ENCODE peak calls at places on chromosome 7, in ten cellular contexts. One of them, this sample, is unnamed.

GRCh38 chr7:42144253-42145002 is 92.6 kb downstream of the GLI3 start:
- DNase-seq in skeletal muscle cell: no peak
- DNase-seq in KG1: no peak
- DNase-seq in neural progenitor cell: no peak
- DNase-seq in progenitor cell of endocrine pancreas: no peak
- DNase-seq in IMR-90: peak
- DNase-seq in stimulated activated CD4-positive, alpha-beta T cell treated with anti-CD3 and anti-CD28 coated beads, Interleukin-1b, Interleukin-23, amount 100 ng/mL, for 24 hours: no peak
- DNase-seq in left ventricle myocardium superior: no peak
- DNase-seq in astrocyte of the spinal cord: peak
- DNase-seq in AML-193: no peak
- DNase-seq in this sample: no peak

GRCh38 chr7:42274052-42274451 is 37.0 kb upstream of the GLI3 start:
- DNase-seq in skeletal muscle cell: no peak
- DNase-seq in KG1: no peak
- DNase-seq in neural progenitor cell: no peak
- DNase-seq in progenitor cell of endocrine pancreas: no peak
- DNase-seq in IMR-90: peak
- DNase-seq in stimulated activated CD4-positive, alpha-beta T cell treated with anti-CD3 and anti-CD28 coated beads, Interleukin-1b, Interleukin-23, amount 100 ng/mL, for 24 hours: no peak
- DNase-seq in left ventricle myocardium superior: no peak
- DNase-seq in astrocyte of the spinal cord: peak
- DNase-seq in AML-193: no peak
- DNase-seq in this sample: no peak

GRCh38 chr7:129072410-129073063 is 17.6 kb upstream of the TNPO3 start:
- DNase-seq in skeletal muscle cell: no peak
- DNase-seq in KG1: no peak
- DNase-seq in neural progenitor cell: no peak
- DNase-seq in progenitor cell of endocrine pancreas: no peak
- DNase-seq in IMR-90: no peak
- DNase-seq in stimulated activated CD4-positive, alpha-beta T cell treated with anti-CD3 and anti-CD28 coated beads, Interleukin-1b, Interleukin-23, amount 100 ng/mL, for 24 hours: no peak
- DNase-seq in left ventricle myocardium superior: no peak
- DNase-seq in astrocyte of the spinal cord: no peak
- DNase-seq in AML-193: peak
- DNase-seq in this sample: no peak

GRCh38 chr7:98217623-98218582 is 6.7 kb downstream of the BHLHA15 start:
- DNase-seq in skeletal muscle cell: no peak
- DNase-seq in KG1: peak
- DNase-seq in neural progenitor cell: peak
- DNase-seq in progenitor cell of endocrine pancreas: no peak
- DNase-seq in IMR-90: no peak
- DNase-seq in stimulated activated CD4-positive, alpha-beta T cell treated with anti-CD3 and anti-CD28 coated beads, Interleukin-1b, Interleukin-23, amount 100 ng/mL, for 24 hours: no peak
- DNase-seq in left ventricle myocardium superior: no peak
- DNase-seq in astrocyte of the spinal cord: no peak
- DNase-seq in AML-193: peak
- DNase-seq in this sample: peak

GRCh38 chr7:127632276-127632910 is 14.5 kb upstream of the PAX4 start:
- DNase-seq in skeletal muscle cell: peak
- DNase-seq in KG1: no peak
- DNase-seq in neural progenitor cell: no peak
- DNase-seq in progenitor cell of endocrine pancreas: no peak
- DNase-seq in IMR-90: peak
- DNase-seq in stimulated activated CD4-positive, alpha-beta T cell treated with anti-CD3 and anti-CD28 coated beads, Interleukin-1b, Interleukin-23, amount 100 ng/mL, for 24 hours: no peak
- DNase-seq in left ventricle myocardium superior: no peak
- DNase-seq in astrocyte of the spinal cord: peak
- DNase-seq in AML-193: no peak
- DNase-seq in this sample: no peak

GRCh38 chr7:82109288-82109687 is 334.3 kb downstream of the CACNA2D1 start:
- DNase-seq in skeletal muscle cell: peak
- DNase-seq in KG1: no peak
- DNase-seq in neural progenitor cell: no peak
- DNase-seq in progenitor cell of endocrine pancreas: no peak
- DNase-seq in IMR-90: peak
- DNase-seq in stimulated activated CD4-positive, alpha-beta T cell treated with anti-CD3 and anti-CD28 coated beads, Interleukin-1b, Interleukin-23, amount 100 ng/mL, for 24 hours: no peak
- DNase-seq in left ventricle myocardium superior: no peak
- DNase-seq in astrocyte of the spinal cord: peak
- DNase-seq in AML-193: no peak
- DNase-seq in this sample: no peak

GRCh38 chr7:16594061-16594460 is 51.5 kb downstream of the ANKMY2 start:
- DNase-seq in skeletal muscle cell: peak
- DNase-seq in KG1: no peak
- DNase-seq in neural progenitor cell: no peak
- DNase-seq in progenitor cell of endocrine pancreas: no peak
- DNase-seq in IMR-90: peak
- DNase-seq in stimulated activated CD4-positive, alpha-beta T cell treated with anti-CD3 and anti-CD28 coated beads, Interleukin-1b, Interleukin-23, amount 100 ng/mL, for 24 hours: no peak
- DNase-seq in left ventricle myocardium superior: no peak
- DNase-seq in astrocyte of the spinal cord: peak
- DNase-seq in AML-193: no peak
- DNase-seq in this sample: no peak

GRCh38 chr7:34143397-34143796 is 238.1 kb downstream of the BMPER start:
- DNase-seq in skeletal muscle cell: no peak
- DNase-seq in KG1: no peak
- DNase-seq in neural progenitor cell: no peak
- DNase-seq in progenitor cell of endocrine pancreas: no peak
- DNase-seq in IMR-90: peak
- DNase-seq in stimulated activated CD4-positive, alpha-beta T cell treated with anti-CD3 and anti-CD28 coated beads, Interleukin-1b, Interleukin-23, amount 100 ng/mL, for 24 hours: no peak
- DNase-seq in left ventricle myocardium superior: no peak
- DNase-seq in astrocyte of the spinal cord: no peak
- DNase-seq in AML-193: no peak
- DNase-seq in this sample: no peak

GRCh38 chr7:105769951-105770628 is 106.3 kb downstream of the ATXN7L1 start:
- DNase-seq in skeletal muscle cell: no peak
- DNase-seq in KG1: no peak
- DNase-seq in neural progenitor cell: no peak
- DNase-seq in progenitor cell of endocrine pancreas: no peak
- DNase-seq in IMR-90: peak
- DNase-seq in stimulated activated CD4-positive, alpha-beta T cell treated with anti-CD3 and anti-CD28 coated beads, Interleukin-1b, Interleukin-23, amount 100 ng/mL, for 24 hours: no peak
- DNase-seq in left ventricle myocardium superior: no peak
- DNase-seq in astrocyte of the spinal cord: peak
- DNase-seq in AML-193: no peak
- DNase-seq in this sample: no peak

GRCh38 chr7:73718438-73718881 is 1.0 kb downstream of the STX1A start:
- DNase-seq in skeletal muscle cell: no peak
- DNase-seq in KG1: no peak
- DNase-seq in neural progenitor cell: no peak
- DNase-seq in progenitor cell of endocrine pancreas: no peak
- DNase-seq in IMR-90: no peak
- DNase-seq in stimulated activated CD4-positive, alpha-beta T cell treated with anti-CD3 and anti-CD28 coated beads, Interleukin-1b, Interleukin-23, amount 100 ng/mL, for 24 hours: no peak
- DNase-seq in left ventricle myocardium superior: no peak
- DNase-seq in astrocyte of the spinal cord: no peak
- DNase-seq in AML-193: no peak
- DNase-seq in this sample: no peak

GRCh38 chr7:19969859-19970493 is 196.6 kb upstream of the TMEM196 start:
- DNase-seq in skeletal muscle cell: no peak
- DNase-seq in KG1: no peak
- DNase-seq in neural progenitor cell: no peak
- DNase-seq in progenitor cell of endocrine pancreas: no peak
- DNase-seq in IMR-90: no peak
- DNase-seq in stimulated activated CD4-positive, alpha-beta T cell treated with anti-CD3 and anti-CD28 coated beads, Interleukin-1b, Interleukin-23, amount 100 ng/mL, for 24 hours: no peak
- DNase-seq in left ventricle myocardium superior: no peak
- DNase-seq in astrocyte of the spinal cord: peak
- DNase-seq in AML-193: no peak
- DNase-seq in this sample: no peak

GRCh38 chr7:119452401-119452800 is 820.6 kb upstream of the KCND2 start:
- DNase-seq in skeletal muscle cell: no peak
- DNase-seq in KG1: no peak
- DNase-seq in neural progenitor cell: no peak
- DNase-seq in progenitor cell of endocrine pancreas: no peak
- DNase-seq in IMR-90: no peak
- DNase-seq in stimulated activated CD4-positive, alpha-beta T cell treated with anti-CD3 and anti-CD28 coated beads, Interleukin-1b, Interleukin-23, amount 100 ng/mL, for 24 hours: no peak
- DNase-seq in left ventricle myocardium superior: no peak
- DNase-seq in astrocyte of the spinal cord: no peak
- DNase-seq in AML-193: no peak
- DNase-seq in this sample: no peak

GRCh38 chr7:114852275-114852674 is 69.6 kb upstream of the MDFIC start:
- DNase-seq in skeletal muscle cell: no peak
- DNase-seq in KG1: no peak
- DNase-seq in neural progenitor cell: no peak
- DNase-seq in progenitor cell of endocrine pancreas: no peak
- DNase-seq in IMR-90: no peak
- DNase-seq in stimulated activated CD4-positive, alpha-beta T cell treated with anti-CD3 and anti-CD28 coated beads, Interleukin-1b, Interleukin-23, amount 100 ng/mL, for 24 hours: no peak
- DNase-seq in left ventricle myocardium superior: no peak
- DNase-seq in astrocyte of the spinal cord: no peak
- DNase-seq in AML-193: no peak
- DNase-seq in this sample: no peak

GRCh38 chr7:30804078-30804661 is 33.0 kb downstream of the MINDY4 start:
- DNase-seq in skeletal muscle cell: peak
- DNase-seq in KG1: no peak
- DNase-seq in neural progenitor cell: no peak
- DNase-seq in progenitor cell of endocrine pancreas: no peak
- DNase-seq in IMR-90: peak
- DNase-seq in stimulated activated CD4-positive, alpha-beta T cell treated with anti-CD3 and anti-CD28 coated beads, Interleukin-1b, Interleukin-23, amount 100 ng/mL, for 24 hours: no peak
- DNase-seq in left ventricle myocardium superior: no peak
- DNase-seq in astrocyte of the spinal cord: peak
- DNase-seq in AML-193: no peak
- DNase-seq in this sample: no peak

GRCh38 chr7:81956520-81956919 is 186.7 kb upstream of the HGF start:
- DNase-seq in skeletal muscle cell: peak
- DNase-seq in KG1: peak
- DNase-seq in neural progenitor cell: peak
- DNase-seq in progenitor cell of endocrine pancreas: no peak
- DNase-seq in IMR-90: peak
- DNase-seq in stimulated activated CD4-positive, alpha-beta T cell treated with anti-CD3 and anti-CD28 coated beads, Interleukin-1b, Interleukin-23, amount 100 ng/mL, for 24 hours: no peak
- DNase-seq in left ventricle myocardium superior: no peak
- DNase-seq in astrocyte of the spinal cord: peak
- DNase-seq in AML-193: peak
- DNase-seq in this sample: no peak

GRCh38 chr7:97859606-97860204 is 12.5 kb downstream of the ASNS start:
- DNase-seq in skeletal muscle cell: no peak
- DNase-seq in KG1: no peak
- DNase-seq in neural progenitor cell: no peak
- DNase-seq in progenitor cell of endocrine pancreas: no peak
- DNase-seq in IMR-90: peak
- DNase-seq in stimulated activated CD4-positive, alpha-beta T cell treated with anti-CD3 and anti-CD28 coated beads, Interleukin-1b, Interleukin-23, amount 100 ng/mL, for 24 hours: no peak
- DNase-seq in left ventricle myocardium superior: no peak
- DNase-seq in astrocyte of the spinal cord: no peak
- DNase-seq in AML-193: no peak
- DNase-seq in this sample: no peak

GRCh38 chr7:70830426-70830825 is 301.5 kb upstream of the GALNT17 start:
- DNase-seq in skeletal muscle cell: no peak
- DNase-seq in KG1: no peak
- DNase-seq in neural progenitor cell: no peak
- DNase-seq in progenitor cell of endocrine pancreas: no peak
- DNase-seq in IMR-90: no peak
- DNase-seq in stimulated activated CD4-positive, alpha-beta T cell treated with anti-CD3 and anti-CD28 coated beads, Interleukin-1b, Interleukin-23, amount 100 ng/mL, for 24 hours: no peak
- DNase-seq in left ventricle myocardium superior: no peak
- DNase-seq in astrocyte of the spinal cord: no peak
- DNase-seq in AML-193: no peak
- DNase-seq in this sample: no peak